ENCODE peak calls at places on chromosomes 2 and 18, in eight cellular contexts. L is CD4-positive, alpha-beta T cell; A is HS-5; H is activated CD8-positive, alpha-beta memory T cell treated with anti-CD3 and anti-CD28 coated beads, Interleukin-2, amount 50 U/mL, for 4 hours; P is activated CD4-positive, alpha-beta T cell treated with anti-CD3 and anti-CD28 coated beads for 4 hours; O is tibial nerve; C is NCI-H446 treated with DMSO at 0.1 percent for 48 hours; B is left colon. D is an unnamed sample.

GRCh38 chr2:25331686-25332365 is 9.9 kb downstream of the DNMT3A start:
- DNase-seq in A (no peak), C (no peak), O (no peak), P (peak; percentile 76), L (no peak), H (peak; percentile 77), B (no peak), D (no peak)

GRCh38 chr18:69636529-69637301 is 236.0 kb downstream of the DOK6 start:
- DNase-seq in H (peak; percentile 18), A (no peak), C (no peak), O (no peak), L (peak; percentile 5), P (no peak), B (no peak), D (no peak)

GRCh38 chr18:8863427-8863826 is 158.1 kb downstream of the MTCL1 start:
- DNase-seq in B (no peak), L (no peak), A (no peak), P (no peak), H (no peak), C (no peak), O (no peak), D (no peak)

GRCh38 chr18:8423051-8423558 is 186.1 kb upstream of the RAB12 start:
- DNase-seq in C (no peak), A (no peak), B (no peak), H (no peak), L (no peak), O (no peak), P (no peak), D (no peak)

GRCh38 chr2:123144082-123144481 is 881.0 kb upstream of the CNTNAP5 start:
- DNase-seq in O (no peak), H (no peak), P (no peak), C (no peak), A (no peak), L (no peak), B (no peak), D (no peak)

GRCh38 chr18:10114727-10115463 is 201.1 kb downstream of the VAPA start:
- DNase-seq in C (no peak), A (no peak), O (no peak), B (no peak), P (no peak), L (no peak), H (no peak), D (no peak)

GRCh38 chr2:31386648-31387047 is 27.9 kb downstream of the XDH start:
- DNase-seq in A (no peak), B (no peak), C (no peak), L (no peak), O (no peak), P (no peak), H (no peak), D (no peak)

GRCh38 chr2:232480201-232481190 is 7.1 kb downstream of the ECEL1 start:
- DNase-seq in A (no peak), O (no peak), C (no peak), H (peak; percentile 6), B (no peak), L (no peak), P (no peak), D (no peak)

GRCh38 chr2:219369447-219369861 is 18.3 kb downstream of the DNPEP start:
- DNase-seq in O (peak; percentile 68), B (peak; percentile 52), L (no peak), C (no peak), P (no peak), H (no peak), A (no peak), D (no peak)

GRCh38 chr2:109470121-109470921 is 143.4 kb downstream of the SEPTIN10 start:
- DNase-seq in B (peak; percentile 77), P (no peak), C (no peak), A (no peak), O (no peak), L (no peak), H (no peak), D (no peak)

GRCh38 chr2:46014911-46015654 is 282.1 kb upstream of the EPAS1 start:
- DNase-seq in A (no peak), P (no peak), C (no peak), H (no peak), O (no peak), L (no peak), B (no peak), D (no peak)

GRCh38 chr2:70041666-70042065 is 45.6 kb upstream of the PCBP1 start:
- DNase-seq in O (no peak), B (no peak), P (no peak), L (no peak), H (no peak), C (no peak), A (peak; percentile 33), D (no peak)

D was measured in frontal cortex.